ENCODE peak calls at places on chromosome 4, in ten cellular contexts. One of them, this sample, is unnamed.

GRCh38 chr4:182655321-182655720 is 261.9 kb downstream of the DCTD start:
- DNase-seq in sigmoid colon: no peak
- DNase-seq in endothelial cell of umbilical vein: no peak
- DNase-seq in stomach: no peak
- DNase-seq in suprapubic skin: no peak
- DNase-seq in spleen: no peak
- DNase-seq in SK-N-SH: no peak
- DNase-seq in Panc1: no peak
- DNase-seq in HCT116: no peak
- DNase-seq in GM12878: no peak
- DNase-seq in this sample: no peak

GRCh38 chr4:40357738-40358137 is 22.6 kb downstream of the CHRNA9 start:
- DNase-seq in HCT116: no peak
- DNase-seq in GM12878: no peak
- DNase-seq in suprapubic skin: no peak
- DNase-seq in spleen: no peak
- DNase-seq in Panc1: no peak
- DNase-seq in SK-N-SH: no peak
- DNase-seq in endothelial cell of umbilical vein: no peak
- DNase-seq in sigmoid colon: no peak
- DNase-seq in stomach: no peak
- DNase-seq in this sample: no peak

GRCh38 chr4:16916719-16917337 is 18.4 kb upstream of the LDB2 start:
- DNase-seq in spleen: peak
- DNase-seq in Panc1: peak
- DNase-seq in endothelial cell of umbilical vein: peak
- DNase-seq in sigmoid colon: no peak
- DNase-seq in SK-N-SH: peak
- DNase-seq in suprapubic skin: no peak
- DNase-seq in GM12878: peak
- DNase-seq in HCT116: peak
- DNase-seq in stomach: peak
- DNase-seq in this sample: peak

GRCh38 chr4:113455081-113455480 is 306.5 kb downstream of the CAMK2D start:
- DNase-seq in endothelial cell of umbilical vein: no peak
- DNase-seq in HCT116: no peak
- DNase-seq in GM12878: no peak
- DNase-seq in spleen: no peak
- DNase-seq in sigmoid colon: no peak
- DNase-seq in stomach: no peak
- DNase-seq in Panc1: no peak
- DNase-seq in SK-N-SH: no peak
- DNase-seq in suprapubic skin: no peak
- DNase-seq in this sample: no peak

GRCh38 chr4:90184560-90184959 is 57.4 kb downstream of the CCSER1 start:
- DNase-seq in SK-N-SH: no peak
- DNase-seq in spleen: no peak
- DNase-seq in suprapubic skin: no peak
- DNase-seq in Panc1: no peak
- DNase-seq in endothelial cell of umbilical vein: no peak
- DNase-seq in GM12878: no peak
- DNase-seq in HCT116: no peak
- DNase-seq in sigmoid colon: no peak
- DNase-seq in stomach: no peak
- DNase-seq in this sample: no peak

GRCh38 chr4:151692821-151693504 is 67.8 kb downstream of the GATB start:
- DNase-seq in GM12878: no peak
- DNase-seq in endothelial cell of umbilical vein: peak
- DNase-seq in spleen: no peak
- DNase-seq in SK-N-SH: no peak
- DNase-seq in stomach: no peak
- DNase-seq in Panc1: no peak
- DNase-seq in HCT116: no peak
- DNase-seq in sigmoid colon: no peak
- DNase-seq in suprapubic skin: no peak
- DNase-seq in this sample: no peak

GRCh38 chr4:9947168-9948062 is 73.9 kb downstream of the SLC2A9 start:
- DNase-seq in GM12878: no peak
- DNase-seq in stomach: peak
- DNase-seq in HCT116: no peak
- DNase-seq in suprapubic skin: no peak
- DNase-seq in endothelial cell of umbilical vein: no peak
- DNase-seq in spleen: no peak
- DNase-seq in Panc1: no peak
- DNase-seq in sigmoid colon: no peak
- DNase-seq in SK-N-SH: no peak
- DNase-seq in this sample: no peak

GRCh38 chr4:83152771-83153170 is 38.2 kb upstream of the PLAC8 start:
- DNase-seq in Panc1: no peak
- DNase-seq in endothelial cell of umbilical vein: peak
- DNase-seq in suprapubic skin: no peak
- DNase-seq in SK-N-SH: no peak
- DNase-seq in spleen: no peak
- DNase-seq in HCT116: no peak
- DNase-seq in sigmoid colon: no peak
- DNase-seq in GM12878: no peak
- DNase-seq in stomach: no peak
- DNase-seq in this sample: no peak

GRCh38 chr4:82519072-82519471 is 42.7 kb downstream of the TMEM150C start:
- DNase-seq in Panc1: no peak
- DNase-seq in stomach: no peak
- DNase-seq in suprapubic skin: no peak
- DNase-seq in HCT116: no peak
- DNase-seq in endothelial cell of umbilical vein: peak
- DNase-seq in SK-N-SH: no peak
- DNase-seq in sigmoid colon: no peak
- DNase-seq in spleen: no peak
- DNase-seq in GM12878: no peak
- DNase-seq in this sample: no peak

GRCh38 chr4:116453127-116453526 is 632.2 kb downstream of the TRAM1L1 start:
- DNase-seq in SK-N-SH: no peak
- DNase-seq in GM12878: no peak
- DNase-seq in HCT116: no peak
- DNase-seq in stomach: no peak
- DNase-seq in endothelial cell of umbilical vein: no peak
- DNase-seq in spleen: no peak
- DNase-seq in Panc1: no peak
- DNase-seq in sigmoid colon: no peak
- DNase-seq in suprapubic skin: no peak
- DNase-seq in this sample: no peak

GRCh38 chr4:84381759-84382158 is 117.3 kb downstream of the NKX6-1 start:
- DNase-seq in spleen: no peak
- DNase-seq in endothelial cell of umbilical vein: no peak
- DNase-seq in Panc1: no peak
- DNase-seq in sigmoid colon: no peak
- DNase-seq in SK-N-SH: no peak
- DNase-seq in stomach: no peak
- DNase-seq in HCT116: no peak
- DNase-seq in GM12878: no peak
- DNase-seq in suprapubic skin: no peak
- DNase-seq in this sample: no peak

GRCh38 chr4:109815151-109816081 is at the start of gene GAR1:
- DNase-seq in HCT116: peak
- DNase-seq in suprapubic skin: peak
- DNase-seq in GM12878: peak
- DNase-seq in sigmoid colon: peak
- DNase-seq in SK-N-SH: peak
- DNase-seq in Panc1: peak
- DNase-seq in endothelial cell of umbilical vein: peak
- DNase-seq in stomach: peak
- DNase-seq in spleen: peak
- DNase-seq in this sample: peak

GRCh38 chr4:159979351-159979750 is 876.5 kb downstream of the RAPGEF2 start:
- DNase-seq in GM12878: no peak
- DNase-seq in Panc1: no peak
- DNase-seq in spleen: no peak
- DNase-seq in suprapubic skin: no peak
- DNase-seq in stomach: no peak
- DNase-seq in HCT116: no peak
- DNase-seq in endothelial cell of umbilical vein: no peak
- DNase-seq in SK-N-SH: no peak
- DNase-seq in sigmoid colon: no peak
- DNase-seq in this sample: no peak

GRCh38 chr4:180189639-180190038 is 2053.6 kb upstream of the TENM3 start:
- DNase-seq in SK-N-SH: no peak
- DNase-seq in Panc1: no peak
- DNase-seq in GM12878: peak
- DNase-seq in sigmoid colon: no peak
- DNase-seq in suprapubic skin: no peak
- DNase-seq in stomach: no peak
- DNase-seq in spleen: no peak
- DNase-seq in endothelial cell of umbilical vein: no peak
- DNase-seq in HCT116: no peak
- DNase-seq in this sample: no peak

DNA sequence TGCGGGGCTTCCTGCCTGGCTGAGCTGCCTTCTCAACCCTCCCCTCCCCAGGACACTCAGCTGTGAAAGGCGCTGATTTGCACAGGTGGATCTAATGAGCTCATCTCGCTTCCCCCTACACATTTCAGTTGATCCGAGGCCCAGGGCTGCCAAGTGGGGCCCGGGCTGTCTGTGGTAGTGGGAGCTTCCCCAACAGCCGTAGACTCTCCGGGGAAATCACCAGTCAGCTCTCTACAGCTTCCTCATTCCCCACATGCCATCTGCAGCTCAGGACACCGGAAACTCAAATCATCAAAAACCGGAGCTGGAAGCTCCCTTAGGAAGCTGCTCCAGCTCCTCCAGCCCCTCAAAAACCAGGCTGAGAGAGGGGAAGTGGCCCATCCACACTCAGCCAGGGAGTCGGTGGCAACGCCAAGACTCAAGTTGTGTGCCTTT is 56.2 kb downstream of the SMIM20 start:
- DNase-seq in GM12878: no peak
- DNase-seq in stomach: no peak
- DNase-seq in HCT116: no peak
- DNase-seq in spleen: no peak
- DNase-seq in SK-N-SH: no peak
- DNase-seq in suprapubic skin: no peak
- DNase-seq in endothelial cell of umbilical vein: no peak
- DNase-seq in Panc1: no peak
- DNase-seq in sigmoid colon: peak
- DNase-seq in this sample: peak
- TF ChIP-seq POLR2AphosphoS5 in GM12878: no peak
- TF ChIP-seq POLR2AphosphoS5 in stomach: no peak
- TF ChIP-seq POLR2AphosphoS5 in HCT116: no peak
- TF ChIP-seq POLR2AphosphoS5 in spleen: peak
- TF ChIP-seq POLR2AphosphoS5 in SK-N-SH: no peak
- TF ChIP-seq POLR2AphosphoS5 in suprapubic skin: no peak
- TF ChIP-seq POLR2AphosphoS5 in endothelial cell of umbilical vein: no peak
- TF ChIP-seq POLR2AphosphoS5 in Panc1: no peak
- TF ChIP-seq POLR2AphosphoS5 in sigmoid colon: no peak
- TF ChIP-seq POLR2AphosphoS5 in this sample: no peak

GRCh38 chr4:100008048-100008447 is 58.0 kb upstream of the H2AZ1 start:
- DNase-seq in suprapubic skin: no peak
- DNase-seq in SK-N-SH: no peak
- DNase-seq in stomach: no peak
- DNase-seq in spleen: no peak
- DNase-seq in HCT116: no peak
- DNase-seq in GM12878: no peak
- DNase-seq in sigmoid colon: no peak
- DNase-seq in endothelial cell of umbilical vein: no peak
- DNase-seq in Panc1: no peak
- DNase-seq in this sample: no peak
- H3K27ac ChIP-seq in suprapubic skin: no peak
- H3K27ac ChIP-seq in SK-N-SH: peak
- H3K27ac ChIP-seq in stomach: no peak
- H3K27ac ChIP-seq in spleen: no peak
- H3K27ac ChIP-seq in HCT116: no peak
- H3K27ac ChIP-seq in GM12878: no peak
- H3K27ac ChIP-seq in sigmoid colon: no peak
- H3K27ac ChIP-seq in endothelial cell of umbilical vein: no peak
- H3K27ac ChIP-seq in Panc1: no peak
- H3K27ac ChIP-seq in this sample: no peak

GRCh38 chr4:2255501-2256155 is 6.3 kb downstream of the MXD4 start:
- DNase-seq in HCT116: no peak
- DNase-seq in stomach: peak
- DNase-seq in endothelial cell of umbilical vein: no peak
- DNase-seq in sigmoid colon: peak
- DNase-seq in Panc1: no peak
- DNase-seq in spleen: peak
- DNase-seq in suprapubic skin: peak
- DNase-seq in GM12878: no peak
- DNase-seq in SK-N-SH: peak
- DNase-seq in this sample: peak

GRCh38 chr4:2257361-2258001 is 4.4 kb downstream of the MXD4 start:
- DNase-seq in sigmoid colon: peak
- DNase-seq in spleen: peak
- DNase-seq in endothelial cell of umbilical vein: no peak
- DNase-seq in Panc1: no peak
- DNase-seq in HCT116: no peak
- DNase-seq in stomach: peak
- DNase-seq in GM12878: no peak
- DNase-seq in suprapubic skin: peak
- DNase-seq in SK-N-SH: peak
- DNase-seq in this sample: peak

GRCh38 chr4:2256156-2256731 is 5.7 kb downstream of the MXD4 start:
- DNase-seq in sigmoid colon: peak
- DNase-seq in endothelial cell of umbilical vein: no peak
- DNase-seq in HCT116: no peak
- DNase-seq in suprapubic skin: peak
- DNase-seq in stomach: peak
- DNase-seq in SK-N-SH: peak
- DNase-seq in Panc1: no peak
- DNase-seq in GM12878: no peak
- DNase-seq in spleen: peak
- DNase-seq in this sample: peak

GRCh38 chr4:2258091-2259035 is 3.5 kb downstream of the MXD4 start:
- DNase-seq in spleen: peak
- DNase-seq in Panc1: no peak
- DNase-seq in GM12878: no peak
- DNase-seq in sigmoid colon: no peak
- DNase-seq in endothelial cell of umbilical vein: no peak
- DNase-seq in stomach: peak
- DNase-seq in HCT116: no peak
- DNase-seq in SK-N-SH: peak
- DNase-seq in suprapubic skin: peak
- DNase-seq in this sample: peak

GRCh38 chr4:2256781-2257191 is 5.1 kb downstream of the MXD4 start:
- DNase-seq in spleen: peak
- DNase-seq in Panc1: no peak
- DNase-seq in sigmoid colon: peak
- DNase-seq in suprapubic skin: peak
- DNase-seq in stomach: peak
- DNase-seq in SK-N-SH: peak
- DNase-seq in HCT116: no peak
- DNase-seq in endothelial cell of umbilical vein: peak
- DNase-seq in GM12878: no peak
- DNase-seq in this sample: peak
- TF ChIP-seq POLR2AphosphoS5 in spleen: peak
- TF ChIP-seq POLR2AphosphoS5 in Panc1: no peak
- TF ChIP-seq POLR2AphosphoS5 in sigmoid colon: peak
- TF ChIP-seq POLR2AphosphoS5 in suprapubic skin: no peak
- TF ChIP-seq POLR2AphosphoS5 in stomach: no peak
- TF ChIP-seq POLR2AphosphoS5 in SK-N-SH: no peak
- TF ChIP-seq POLR2AphosphoS5 in HCT116: no peak
- TF ChIP-seq POLR2AphosphoS5 in endothelial cell of umbilical vein: peak
- TF ChIP-seq POLR2AphosphoS5 in GM12878: no peak
- TF ChIP-seq POLR2AphosphoS5 in this sample: no peak

GRCh38 chr4:118340109-118340508 is 12.7 kb downstream of the PRSS12 start:
- DNase-seq in SK-N-SH: peak
- DNase-seq in endothelial cell of umbilical vein: no peak
- DNase-seq in Panc1: no peak
- DNase-seq in GM12878: no peak
- DNase-seq in sigmoid colon: no peak
- DNase-seq in spleen: no peak
- DNase-seq in suprapubic skin: no peak
- DNase-seq in HCT116: no peak
- DNase-seq in stomach: no peak
- DNase-seq in this sample: no peak
- H3K27ac ChIP-seq in SK-N-SH: peak
- H3K27ac ChIP-seq in endothelial cell of umbilical vein: no peak
- H3K27ac ChIP-seq in Panc1: no peak
- H3K27ac ChIP-seq in GM12878: no peak
- H3K27ac ChIP-seq in sigmoid colon: no peak
- H3K27ac ChIP-seq in spleen: no peak
- H3K27ac ChIP-seq in suprapubic skin: no peak
- H3K27ac ChIP-seq in HCT116: no peak
- H3K27ac ChIP-seq in stomach: no peak
- H3K27ac ChIP-seq in this sample: no peak

This sample was measured in transverse colon.